ENCODE peak calls at places on chromosome 16, in six cellular contexts. M, V, X, B, Z and W are unnamed samples.

GRCh38 chr16:73125860-73126259 is 77.9 kb upstream of the ZFHX3 start:
- DNase-seq in M (no peak), V (no peak), X (no peak), B (no peak), Z (no peak), W (no peak)

GRCh38 chr16:79599837-79600635 is 501 bp downstream of the MAF start:
- DNase-seq in M (no peak), V (no peak), X (no peak), B (no peak), Z (no peak), W (peak)

GRCh38 chr16:20073203-20074088 is at the start of gene GPR139:
- DNase-seq in M (no peak), V (no peak), X (no peak), B (no peak), Z (no peak), W (no peak)

GRCh38 chr16:73771196-73771595 is 525.4 kb upstream of the PSMD7 start:
- DNase-seq in M (no peak), V (no peak), X (no peak), B (no peak), Z (no peak), W (no peak)

GRCh38 chr16:82011199-82011641 is at the start of gene SDR42E1:
- DNase-seq in M (no peak), V (no peak), X (peak), B (peak), Z (peak), W (no peak)

GRCh38 chr16:27700596-27700995 is 150.7 kb downstream of the KATNIP start:
- DNase-seq in M (no peak), V (no peak), X (no peak), B (no peak), Z (no peak), W (no peak)

GRCh38 chr16:68754117-68754792 is 17.2 kb downstream of the CDH1 start:
- DNase-seq in M (no peak), V (no peak), X (no peak), B (no peak), Z (no peak), W (no peak)

GRCh38 chr16:28924399-28924761 is 658 bp downstream of the RABEP2 start:
- DNase-seq in M (no peak), V (no peak), X (no peak), B (no peak), Z (no peak), W (no peak)

GRCh38 chr16:54938351-54939346 is 8.0 kb downstream of the IRX5 start:
- DNase-seq in M (no peak), V (no peak), X (no peak), B (no peak), Z (no peak), W (no peak)

GRCh38 chr16:21260870-21261791 is 17.0 kb downstream of the CRYM start:
- DNase-seq in M (no peak), V (peak), X (no peak), B (peak), Z (peak), W (no peak)

GRCh38 chr16:52182840-52183239 is 364.1 kb downstream of the TOX3 start:
- DNase-seq in M (no peak), V (no peak), X (no peak), B (no peak), Z (no peak), W (no peak)

GRCh38 chr16:20865420-20866126 is 34.6 kb downstream of the DCUN1D3 start:
- DNase-seq in M (no peak), V (no peak), X (peak), B (no peak), Z (peak), W (no peak)

GRCh38 chr16:4318171-4318910 is 2.5 kb downstream of the GLIS2 start:
- DNase-seq in M (no peak), V (no peak), X (no peak), B (no peak), Z (no peak), W (no peak)

GRCh38 chr16:61007694-61008093 is 1028.5 kb downstream of the CDH8 start:
- DNase-seq in M (no peak), V (peak), X (no peak), B (no peak), Z (no peak), W (no peak)

GRCh38 chr16:14362774-14363371 is 267.2 kb downstream of the PARN start:
- DNase-seq in M (no peak), V (no peak), X (no peak), B (no peak), Z (no peak), W (no peak)

GRCh38 chr16:476039-476438 is 50.6 kb downstream of the RAB11FIP3 start:
- DNase-seq in M (no peak), V (no peak), X (no peak), B (no peak), Z (no peak), W (no peak)

GRCh38 chr16:11963706-11964105 is 1.3 kb upstream of the TNFRSF17 start:
- DNase-seq in M (no peak), V (no peak), X (no peak), B (no peak), Z (no peak), W (no peak)

GRCh38 chr16:47774661-47775060 is 313.5 kb downstream of the PHKB start:
- DNase-seq in M (peak), V (peak), X (no peak), B (no peak), Z (no peak), W (peak)

GRCh38 chr16:84673203-84673535 is 24.9 kb downstream of the KLHL36 start:
- DNase-seq in M (no peak), V (no peak), X (no peak), B (no peak), Z (no peak), W (no peak)

GRCh38 chr16:76683051-76683450 is 405.9 kb downstream of the CNTNAP4 start:
- DNase-seq in M (no peak), V (no peak), X (no peak), B (no peak), Z (no peak), W (peak)

GRCh38 chr16:49280861-49281331 is 742 bp downstream of the CBLN1 start:
- DNase-seq in M (no peak), V (no peak), X (no peak), B (no peak), Z (no peak), W (no peak)

GRCh38 chr16:30953111-30953510 is 4.2 kb downstream of the ORAI3 start:
- DNase-seq in M (no peak), V (no peak), X (no peak), B (no peak), Z (no peak), W (no peak)

GRCh38 chr16:6841392-6841791 is 491.3 kb upstream of the RBFOX1 start:
- DNase-seq in M (no peak), V (no peak), X (no peak), B (no peak), Z (no peak), W (no peak)

GRCh38 chr16:74725641-74726040 is 25.0 kb upstream of the MLKL start:
- DNase-seq in M (no peak), V (no peak), X (no peak), B (no peak), Z (no peak), W (no peak)

GRCh38 chr16:66924527-66925321 is 611 bp downstream of the RRAD start:
- DNase-seq in M (no peak), V (no peak), X (no peak), B (peak), Z (no peak), W (no peak)

GRCh38 chr16:12876778-12877177 is 24.6 kb upstream of the SHISA9 start:
- DNase-seq in M (no peak), V (no peak), X (no peak), B (no peak), Z (no peak), W (no peak)

GRCh38 chr16:86566966-86567700 is 504 bp downstream of the FOXC2 start:
- DNase-seq in M (no peak), V (no peak), X (no peak), B (no peak), Z (no peak), W (no peak)

GRCh38 chr16:4317471-4318170 is 1.8 kb downstream of the GLIS2 start:
- DNase-seq in M (no peak), V (no peak), X (no peak), B (no peak), Z (no peak), W (no peak)

GRCh38 chr16:5709889-5710288 is 612.3 kb upstream of the EEF2KMT start:
- DNase-seq in M (peak), V (no peak), X (no peak), B (no peak), Z (no peak), W (peak)

GRCh38 chr16:66298006-66298405 is 68.5 kb upstream of the CDH5 start:
- DNase-seq in M (no peak), V (no peak), X (no peak), B (no peak), Z (no peak), W (no peak)

GRCh38 chr16:31186176-31186575 is 6.2 kb downstream of the FUS start:
- DNase-seq in M (no peak), V (no peak), X (no peak), B (peak), Z (no peak), W (no peak)

GRCh38 chr16:12092347-12092882 is 115.9 kb downstream of the SNX29 start:
- DNase-seq in M (no peak), V (peak), X (no peak), B (no peak), Z (peak), W (no peak)

GRCh38 chr16:27618611-27619380 is 68.9 kb downstream of the KATNIP start:
- DNase-seq in M (no peak), V (peak), X (no peak), B (no peak), Z (no peak), W (no peak)

GRCh38 chr16:566475-567361 is at the start of gene NHLRC4:
- DNase-seq in M (no peak), V (peak), X (no peak), B (peak), Z (no peak), W (no peak)

GRCh38 chr16:20415541-20415940 is 6.2 kb downstream of the ACSM5 start:
- DNase-seq in M (no peak), V (no peak), X (no peak), B (no peak), Z (no peak), W (no peak)

GRCh38 chr16:86680137-86680536 is 101.8 kb downstream of the FOXL1 start:
- DNase-seq in M (no peak), V (no peak), X (no peak), B (no peak), Z (no peak), W (no peak)

GRCh38 chr16:8935989-8936388 is 27.7 kb downstream of the USP7 start:
- DNase-seq in M (no peak), V (peak), X (no peak), B (peak), Z (no peak), W (no peak)

DNA sequence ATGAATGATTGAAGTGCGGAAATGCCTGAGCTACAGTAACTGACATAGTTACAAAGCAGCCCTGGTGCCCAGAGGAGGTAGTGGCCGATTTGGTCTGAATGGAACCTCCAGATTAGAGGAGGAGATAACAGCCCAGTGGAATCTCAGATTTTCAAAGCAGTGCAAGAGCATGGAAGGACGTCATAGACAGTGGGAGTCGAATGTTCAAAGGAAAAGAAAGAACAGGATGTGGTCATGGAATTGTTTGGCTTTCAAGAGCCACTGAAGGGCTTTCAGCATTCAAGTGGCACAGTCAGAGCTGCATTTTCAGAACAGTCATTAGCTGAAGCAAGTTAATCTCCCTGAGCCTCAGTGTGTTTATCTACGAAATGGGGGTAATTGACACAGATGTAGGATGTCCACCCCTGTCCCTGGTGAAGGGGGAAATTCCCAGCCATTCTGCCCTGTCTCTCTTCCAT is 104.6 kb upstream of the CACNG3 start:
- DNase-seq in M (no peak), V (no peak), X (no peak), B (no peak), Z (no peak), W (peak)
- TF ChIP-seq ZNF274 in M (no peak), V (no peak), X (no peak), B (no peak), Z (no peak), W (no peak)

DNA sequence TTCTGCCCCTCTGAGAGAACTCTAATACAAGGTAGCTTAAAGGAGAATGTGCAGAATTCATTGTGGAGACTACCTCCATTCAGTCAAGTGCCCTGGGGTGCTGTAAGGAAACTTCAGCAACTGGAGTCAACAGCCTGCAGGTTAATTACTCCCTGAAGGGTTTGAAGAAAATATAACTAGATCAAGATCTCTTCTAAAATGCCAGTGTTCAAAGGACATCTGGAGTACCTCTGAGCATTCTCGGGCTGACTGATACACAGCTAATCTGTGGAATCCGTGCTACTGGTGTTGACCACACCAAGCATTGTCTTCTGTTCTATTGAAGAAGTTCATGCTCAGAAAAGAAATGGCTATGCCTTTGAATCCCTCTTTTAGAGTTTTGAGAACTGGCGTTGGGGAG is 11.5 kb upstream of the ATXN1L start:
- DNase-seq in M (no peak), V (no peak), X (no peak), B (no peak), Z (no peak), W (no peak)
- H3K4me3 ChIP-seq in M (no peak), V (no peak), X (no peak), B (no peak), Z (no peak), W (no peak)

DNA sequence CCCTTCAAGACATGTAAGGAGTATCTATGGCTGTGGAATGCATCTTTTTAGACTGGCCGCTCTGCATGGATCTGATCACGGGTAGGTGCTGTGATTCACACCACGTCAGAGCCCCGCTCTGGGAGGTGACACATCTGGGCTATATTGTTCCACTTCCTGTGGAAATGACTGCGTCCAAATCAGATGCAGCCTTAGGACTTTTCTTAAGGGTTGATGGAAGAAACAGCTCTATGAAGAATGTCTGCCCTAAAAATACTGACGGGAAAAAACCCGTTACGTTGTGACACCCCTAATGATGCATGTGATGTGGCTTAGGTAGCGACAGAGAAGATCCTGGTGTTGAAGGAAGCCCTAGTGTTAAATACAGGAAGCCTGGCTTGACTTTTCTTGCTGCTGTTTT is 12.2 kb downstream of the BANP start:
- DNase-seq in M (no peak), V (no peak), X (no peak), B (no peak), Z (no peak), W (no peak)
- TF ChIP-seq ZNF274 in M (no peak), V (no peak), X (no peak), B (no peak), Z (no peak), W (no peak)

GRCh38 chr16:89525146-89525913 is 17.1 kb downstream of the SPG7 start:
- DNase-seq in M (no peak), V (no peak), X (no peak), B (no peak), Z (no peak), W (no peak)
- H3K4me3 ChIP-seq in M (no peak), V (no peak), X (no peak), B (no peak), Z (no peak), W (no peak)

GRCh38 chr16:64982581-64982980 is 139.3 kb downstream of the CDH11 start:
- DNase-seq in M (no peak), V (no peak), X (no peak), B (no peak), Z (no peak), W (no peak)
- TF ChIP-seq ZNF274 in M (no peak), V (no peak), X (no peak), B (no peak), Z (no peak), W (no peak)

DNA sequence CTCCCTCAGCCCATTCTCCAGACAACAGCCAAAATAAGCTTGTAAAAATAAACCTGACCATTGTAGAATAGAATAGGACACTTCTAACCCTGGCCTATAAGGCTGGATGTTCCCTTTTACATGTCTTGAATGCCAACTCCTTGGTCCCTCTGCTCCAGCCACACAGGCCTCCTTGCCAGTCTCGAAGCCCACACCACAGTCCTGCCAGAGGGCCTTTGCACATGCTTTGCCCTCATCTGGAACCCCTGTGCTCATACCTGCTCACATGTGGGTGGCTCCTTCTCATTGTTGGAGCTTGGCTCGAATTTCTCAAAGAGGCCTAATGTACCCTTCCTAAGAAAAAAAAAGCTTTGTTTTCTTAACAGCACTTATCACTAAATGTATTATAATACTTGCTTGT is 5.4 kb upstream of the SLC12A3 start:
- DNase-seq in M (no peak), V (no peak), X (no peak), B (no peak), Z (no peak), W (no peak)
- H3K4me3 ChIP-seq in M (no peak), V (no peak), X (no peak), B (no peak), Z (no peak), W (no peak)

DNA sequence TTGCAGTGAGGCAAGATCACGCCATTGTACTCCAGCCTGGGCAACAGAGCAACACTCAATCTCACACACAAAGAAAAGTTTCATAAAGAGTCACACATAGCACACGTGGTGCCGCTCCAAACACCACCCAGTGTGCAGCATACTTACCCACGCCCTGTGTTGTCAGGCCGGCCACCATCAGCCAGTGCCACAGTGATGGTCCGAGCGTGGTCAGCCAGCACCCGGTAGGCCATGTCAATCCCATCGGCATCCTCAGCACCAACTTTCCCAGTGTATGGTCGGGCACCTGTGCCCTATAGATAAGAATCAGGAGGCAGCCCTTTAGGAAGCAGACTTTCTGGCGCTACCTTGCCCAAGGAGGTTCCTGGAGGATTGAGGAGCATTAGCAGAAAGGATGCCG is 17.7 kb upstream of the EXOSC6 start:
- DNase-seq in M (no peak), V (no peak), X (no peak), B (peak), Z (no peak), W (no peak)
- TF ChIP-seq ZNF274 in M (no peak), V (no peak), X (no peak), B (no peak), Z (no peak), W (no peak)

GRCh38 chr16:3152022-3152272 is 17.1 kb downstream of the ZNF213 start:
- DNase-seq in M (no peak), V (no peak), X (no peak), B (no peak), Z (no peak), W (no peak)
- H3K4me3 ChIP-seq in M (peak), V (peak), X (peak), B (peak), Z (peak), W (peak)